ENCODE peak calls at places on chromosome 19, in seven cellular contexts. Y, V, S, F, X, Z and Q are unnamed samples.

GRCh38 chr19:45640849-45641273 is 1.7 kb upstream of the EML2 start:
- DNase-seq in X (no peak), F (peak; percentile 17), S (no peak), Z (peak; percentile 67), Y (peak; percentile 93), V (no peak), Q (no peak)

GRCh38 chr19:23263870-23264590 is 13.8 kb upstream of the ZNF724 start:
- DNase-seq in X (no peak), F (no peak), S (no peak), Z (no peak), V (no peak), Y (no peak), Q (no peak)

GRCh38 chr19:35153701-35154534 is 617 bp upstream of the FXYD5 start:
- DNase-seq in F (peak; percentile 67), S (no peak), V (peak; percentile 71), Z (peak; percentile 77), Y (peak; percentile 88), X (no peak), Q (peak; percentile 22)

GRCh38 chr19:17406887-17407196 is 1.4 kb upstream of the BST2 start:
- DNase-seq in F (no peak), Y (no peak), S (no peak), V (no peak), Z (no peak), X (no peak), Q (no peak)

GRCh38 chr19:48780684-48781391 is 25.5 kb downstream of the FGF21 start:
- DNase-seq in V (peak; percentile 62), S (no peak), X (peak; percentile 41), Y (no peak), Z (no peak), F (no peak), Q (no peak)

GRCh38 chr19:51564791-51565190 is 6.3 kb upstream of the ZNF175 start:
- DNase-seq in F (no peak), Y (peak; percentile 55), S (no peak), Z (no peak), X (no peak), V (no peak), Q (peak; percentile 13)

GRCh38 chr19:38653028-38653571 is 5.7 kb downstream of the ACTN4 start:
- DNase-seq in F (no peak), Y (no peak), X (no peak), V (peak; percentile 82), Z (no peak), S (no peak), Q (no peak)

GRCh38 chr19:50912727-50913716 is 1.8 kb upstream of the KLK4 start:
- DNase-seq in X (no peak), Z (no peak), Y (no peak), S (no peak), F (peak; percentile 2), V (no peak), Q (no peak)

GRCh38 chr19:42066075-42066754 is 3.8 kb downstream of the GRIK5 start:
- DNase-seq in F (no peak), S (peak; percentile 66), Z (no peak), V (peak; percentile 62), Y (peak; percentile 81), X (no peak), Q (no peak)

GRCh38 chr19:584240-585001 is 5.3 kb upstream of the HCN2 start:
- DNase-seq in F (peak; percentile 41), X (peak; percentile 45), Z (no peak), V (no peak), S (peak; percentile 92), Y (peak; percentile 93), Q (no peak)

GRCh38 chr19:34347561-34348165 is 17.3 kb upstream of the GPI start:
- DNase-seq in V (no peak), Z (no peak), F (no peak), X (no peak), Y (no peak), S (no peak), Q (no peak)

GRCh38 chr19:5057860-5058259 is 88.9 kb downstream of the KDM4B start:
- DNase-seq in S (no peak), F (no peak), X (no peak), Y (peak; percentile 75), V (peak; percentile 42), Z (no peak), Q (no peak)

GRCh38 chr19:28737021-28737525 is 475.9 kb downstream of the UQCRFS1 start:
- DNase-seq in S (no peak), V (peak; percentile 35), F (no peak), X (no peak), Y (no peak), Z (no peak), Q (no peak)

GRCh38 chr19:46704379-46705076 is 12.4 kb downstream of the PRKD2 start:
- DNase-seq in Y (peak; percentile 97), V (peak; percentile 64), S (peak; percentile 73), F (peak; percentile 92), X (peak; percentile 75), Z (peak; percentile 90), Q (peak; percentile 8)

GRCh38 chr19:44779150-44779549 is 1.5 kb downstream of the CBLC start:
- DNase-seq in V (no peak), F (no peak), S (no peak), X (no peak), Z (no peak), Y (no peak), Q (no peak)

GRCh38 chr19:49119411-49120324 is at the start of gene PPFIA3:
- DNase-seq in S (no peak), Z (no peak), Y (peak; percentile 87), V (peak; percentile 62), X (peak; percentile 64), F (no peak), Q (no peak)

GRCh38 chr19:58350001-58350801 is 3.1 kb downstream of the A1BG start:
- DNase-seq in Z (no peak), S (no peak), X (no peak), F (no peak), Y (peak; percentile 47), V (no peak), Q (no peak)

GRCh38 chr19:53945441-53945840 is 17.3 kb upstream of the CACNG8 start:
- DNase-seq in X (no peak), Z (no peak), Y (peak; percentile 85), S (no peak), F (no peak), V (peak; percentile 86), Q (no peak)